ENCODE peak calls at places on chromosomes 11 and 22, in ten cellular contexts. U is heart left ventricle, A is uterus, X is esophagus muscularis mucosa, Q is Peyer's patch, P is upper lobe of left lung, O is tibial nerve, N is breast epithelium, B is ovary, C is esophagus squamous epithelium. F is an unnamed sample.

GRCh38 chr11:66467756-66468155 is 1.1 kb downstream of the PELI3 start:
- DNase-seq in U (peak; percentile 45), A (peak; percentile 44), X (no peak), Q (peak; percentile 59), P (peak; percentile 56), O (no peak), N (no peak), B (peak; percentile 46), C (no peak), F (no peak)

GRCh38 chr22:39773976-39774539 is 119.5 kb downstream of the ENTHD1 start:
- DNase-seq in U (no peak), A (no peak), X (no peak), Q (peak; percentile 57), P (no peak), O (no peak), N (no peak), B (no peak), C (no peak), F (no peak)

GRCh38 chr22:44683237-44683636 is 18.8 kb upstream of the PRR5 start:
- DNase-seq in U (no peak), A (no peak), X (no peak), Q (no peak), P (no peak), O (no peak), N (no peak), B (no peak), C (no peak), F (no peak)

GRCh38 chr22:32202539-32203180 is 2.2 kb downstream of the RFPL2 start:
- DNase-seq in U (peak; percentile 57), A (no peak), X (peak; percentile 82), Q (peak; percentile 83), P (peak; percentile 74), O (no peak), N (no peak), B (no peak), C (no peak), F (no peak)

GRCh38 chr11:87600938-87601337 is 563.2 kb downstream of the TMEM135 start:
- DNase-seq in U (no peak), A (no peak), X (no peak), Q (no peak), P (no peak), O (no peak), N (no peak), B (no peak), C (no peak), F (no peak)

GRCh38 chr11:111303476-111303875 is 5.1 kb downstream of the POU2AF3 start:
- DNase-seq in U (no peak), A (no peak), X (peak; percentile 66), Q (no peak), P (peak; percentile 72), O (no peak), N (no peak), B (no peak), C (no peak), F (no peak)

GRCh38 chr11:34191592-34191991 is 86.2 kb downstream of the NAT10 start:
- DNase-seq in U (no peak), A (no peak), X (no peak), Q (no peak), P (no peak), O (no peak), N (no peak), B (no peak), C (no peak), F (no peak)

GRCh38 chr11:117833401-117833891 is 8.9 kb upstream of the FXYD2 start:
- DNase-seq in U (peak; percentile 20), A (peak; percentile 34), X (no peak), Q (peak; percentile 79), P (peak; percentile 74), O (no peak), N (peak; percentile 88), B (peak; percentile 80), C (no peak), F (peak; percentile 89)

GRCh38 chr11:64115751-64116522 is 50.0 kb downstream of the MACROD1 start:
- DNase-seq in U (no peak), A (no peak), X (no peak), Q (no peak), P (no peak), O (no peak), N (no peak), B (no peak), C (no peak), F (no peak)

GRCh38 chr22:22111267-22111751 is 128.7 kb upstream of the TOP3B start:
- DNase-seq in U (no peak), A (no peak), X (no peak), Q (peak; percentile 53), P (no peak), O (no peak), N (no peak), B (no peak), C (no peak), F (no peak)

GRCh38 chr11:117837070-117837776 is 12.7 kb upstream of the FXYD2 start:
- DNase-seq in U (peak; percentile 15), A (peak; percentile 11), X (no peak), Q (peak; percentile 38), P (peak; percentile 12), O (no peak), N (no peak), B (peak; percentile 31), C (no peak), F (no peak)

GRCh38 chr11:130523609-130524008 is 75.2 kb downstream of the ADAMTS15 start:
- DNase-seq in U (no peak), A (peak; percentile 36), X (peak; percentile 91), Q (no peak), P (no peak), O (no peak), N (no peak), B (no peak), C (no peak), F (peak; percentile 49)

GRCh38 chr11:62709262-62710000 is 2.0 kb downstream of the GNG3 start:
- DNase-seq in U (peak; percentile 99), A (peak; percentile 99), X (peak; percentile 99), Q (peak; percentile 99), P (peak; percentile 99), O (peak; percentile 97), N (peak; percentile 99), B (peak; percentile 98), C (peak; percentile 94), F (peak; percentile 99)
- TF ChIP-seq POLR2A in U (peak; percentile 63), A (peak; percentile 60), X (no peak), Q (peak; percentile 68), P (no peak), O (peak; percentile 33), N (peak; percentile 89), B (peak; percentile 68), C (no peak), F (peak; percentile 60)

GRCh38 chr11:121547574-121547973 is 94.8 kb upstream of the SORL1-AS1 start:
- DNase-seq in U (no peak), A (no peak), X (no peak), Q (no peak), P (no peak), O (no peak), N (no peak), B (no peak), C (no peak), F (no peak)

GRCh38 chr11:121543981-121544380 is 91.2 kb upstream of the SORL1-AS1 start:
- DNase-seq in U (no peak), A (no peak), X (no peak), Q (no peak), P (no peak), O (no peak), N (no peak), B (no peak), C (no peak), F (no peak)

GRCh38 chr11:121550247-121551132 is 97.7 kb upstream of the SORL1-AS1 start:
- DNase-seq in U (no peak), A (no peak), X (peak; percentile 14), Q (no peak), P (no peak), O (no peak), N (no peak), B (no peak), C (no peak), F (no peak)

GRCh38 chr11:121540627-121541026 is 87.9 kb upstream of the SORL1-AS1 start:
- DNase-seq in U (no peak), A (no peak), X (no peak), Q (no peak), P (no peak), O (no peak), N (no peak), B (no peak), C (no peak), F (no peak)

DNA sequence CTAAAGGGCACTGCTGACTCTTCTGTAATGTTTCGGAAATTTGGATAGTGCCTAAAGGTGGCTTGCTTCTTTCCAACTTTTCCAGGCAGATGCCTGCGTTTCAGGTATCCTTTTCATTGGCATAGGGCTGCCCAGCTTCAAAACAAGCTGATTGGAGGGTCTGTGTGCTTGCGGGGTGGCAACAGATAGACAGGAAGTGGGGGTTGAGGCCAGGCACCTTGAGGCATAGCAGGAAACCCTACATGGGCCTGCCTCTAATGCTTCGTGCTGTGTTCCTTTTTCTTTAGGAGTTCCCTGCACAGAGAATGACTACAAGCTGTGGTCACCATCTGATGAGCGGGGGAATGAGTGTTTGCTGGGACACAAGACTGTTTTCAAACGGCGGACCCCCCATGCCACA is 92.2 kb upstream of the SORL1-AS1 start:
- DNase-seq in U (no peak), A (no peak), X (no peak), Q (no peak), P (no peak), O (no peak), N (no peak), B (no peak), C (no peak), F (no peak)
- H3K36me3 ChIP-seq in U (no peaks in the 10 kb centered on the region), A (no peaks in the 10 kb centered on the region), X (no peaks in the 10 kb centered on the region), Q (no peaks in the 10 kb centered on the region), P (no peaks in the 10 kb centered on the region), O (no peaks in the 10 kb centered on the region), N (no peaks in the 10 kb centered on the region), B (no peaks in the 10 kb centered on the region), C (no peaks in the 10 kb centered on the region), F (no peaks in the 10 kb centered on the region)

GRCh38 chr22:49971232-49972162 is 10.9 kb downstream of the PIM3 start:
- DNase-seq in U (peak; percentile 92), A (peak; percentile 88), X (no peak), Q (peak; percentile 93), P (peak; percentile 91), O (peak; percentile 69), N (peak; percentile 69), B (peak; percentile 93), C (no peak), F (peak; percentile 94)
- H3K4me1 ChIP-seq in U (peaks cover 47% of the 10 kb centered on the region), A (peaks cover 35% of the 10 kb centered on the region), X (peaks cover 50% of the 10 kb centered on the region), Q (peaks cover 41% of the 10 kb centered on the region), P (peaks cover 46% of the 10 kb centered on the region), O (no peaks in the 10 kb centered on the region), N (peaks cover 21% of the 10 kb centered on the region), B (peaks cover 23% of the 10 kb centered on the region), C (peaks cover 48% of the 10 kb centered on the region), F (peaks cover 32% of the 10 kb centered on the region)

DNA sequence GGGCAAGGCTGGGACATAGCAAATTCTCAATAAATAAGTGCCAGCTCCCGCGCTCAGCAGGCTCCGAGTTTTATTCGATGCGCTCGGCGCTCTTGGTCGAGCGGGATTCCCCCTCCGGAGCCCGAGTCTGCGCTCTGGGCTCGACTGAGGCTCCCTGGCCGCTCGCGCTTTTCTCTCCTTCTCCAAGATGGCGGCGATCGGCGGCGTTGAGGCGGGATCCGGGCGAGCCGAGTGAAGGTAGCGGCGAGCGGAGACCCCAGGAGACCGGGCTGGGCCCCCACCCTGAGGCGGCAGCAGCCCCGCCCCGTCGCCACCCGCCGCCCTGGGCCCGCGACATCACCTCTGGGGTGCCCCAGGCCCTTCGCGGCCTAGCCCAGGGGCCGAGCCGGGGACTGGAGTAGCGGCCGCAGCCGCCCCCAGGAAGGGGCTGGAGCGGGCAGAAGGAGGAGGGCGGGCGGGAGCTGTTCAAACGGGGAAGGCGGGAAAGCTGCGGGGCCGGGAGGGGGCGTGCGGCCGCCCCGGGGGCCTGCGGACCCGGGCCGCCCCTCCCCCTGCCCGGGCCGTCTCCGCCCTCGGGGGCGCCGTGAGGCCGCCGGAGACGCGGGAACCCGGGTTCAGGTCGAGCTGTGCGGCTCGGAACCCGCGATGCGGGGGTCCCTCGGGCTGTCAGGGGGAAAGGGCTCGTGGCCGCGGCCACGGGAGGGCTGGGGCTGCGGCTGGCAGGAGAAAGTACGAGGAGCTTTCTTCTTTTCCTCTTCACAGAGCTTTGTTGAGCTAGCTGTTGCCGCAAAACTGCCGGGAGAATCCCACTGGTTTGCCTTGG is at the start of gene HMGXB4:
- DNase-seq in U (peak; percentile 92), A (peak; percentile 80), X (peak; percentile 96), Q (peak; percentile 94), P (peak; percentile 91), O (peak; percentile 68), N (peak; percentile 76), B (peak; percentile 90), C (peak; percentile 17), F (peak; percentile 69)
- TF ChIP-seq POLR2A in U (peak; percentile 29), A (no peak), X (no peak), Q (no peak), P (no peak), O (no peak), N (no peak), B (no peak), C (no peak), F (no peak)